ENCODE peak calls at places on chromosomes 12 and 14, in six cellular contexts. G, L, Y, N, U and F are unnamed samples.
A peak's percentile ranks its signal among the peaks of the same experiment; 100 is the strongest.

GRCh38 chr12:83318386-83318971 is 631.8 kb downstream of the TMTC2 start:
- DNase-seq in G (no peak), U (no peak), Y (peak; percentile 23), L (no peak), N (no peak), F (no peak)

GRCh38 chr12:57727758-57728395 is 10.7 kb downstream of the AGAP2 start:
- DNase-seq in N (no peak), U (peak; percentile 95), Y (no peak), G (no peak), L (no peak), F (no peak)

GRCh38 chr14:104239185-104239775 is 100.9 kb downstream of the KIF26A start:
- DNase-seq in G (peak; percentile 55), U (peak; percentile 20), Y (no peak), N (no peak), L (no peak), F (no peak)

GRCh38 chr12:78018146-78018910 is 187.6 kb downstream of the NAV3 start:
- DNase-seq in N (no peak), U (no peak), Y (no peak), G (no peak), L (peak; percentile 12), F (no peak)

GRCh38 chr14:103108749-103109207 is 14.3 kb downstream of the EXOC3L4 start:
- DNase-seq in N (no peak), L (no peak), G (no peak), Y (no peak), U (peak; percentile 78), F (no peak)

GRCh38 chr12:51905507-51906438 is 1.5 kb upstream of the ACVRL1 start:
- DNase-seq in Y (no peak), N (no peak), U (peak; percentile 62), L (peak; percentile 45), G (peak; percentile 83), F (peak; percentile 49)

GRCh38 chr14:102250636-102251035 is 54.3 kb downstream of the MOK start:
- DNase-seq in L (no peak), Y (no peak), N (no peak), G (no peak), U (no peak), F (no peak)

GRCh38 chr12:93570552-93571359 is 1.7 kb upstream of the SOCS2 start:
- DNase-seq in L (peak; percentile 98), G (peak; percentile 98), U (peak; percentile 97), Y (peak; percentile 93), N (no peak), F (peak; percentile 96)

GRCh38 chr14:72830786-72831583 is 62.9 kb downstream of the DPF3 start:
- DNase-seq in G (no peak), N (no peak), Y (no peak), L (peak; percentile 39), U (peak; percentile 53), F (peak; percentile 87)

GRCh38 chr12:116982721-116983502 is 72.2 kb downstream of the FBXW8 start:
- DNase-seq in Y (no peak), U (peak; percentile 31), L (no peak), N (no peak), G (no peak), F (no peak)

GRCh38 chr12:41497362-41497761 is 309.2 kb downstream of the PDZRN4 start:
- DNase-seq in Y (no peak), L (no peak), G (no peak), N (no peak), U (no peak), F (no peak)

GRCh38 chr14:51400142-51400541 is 160.1 kb downstream of the TMX1 start:
- DNase-seq in U (no peak), L (no peak), N (no peak), Y (no peak), G (no peak), F (no peak)

GRCh38 chr14:59882957-59883356 is 12.4 kb upstream of the RTN1 start:
- DNase-seq in G (no peak), U (no peak), Y (peak; percentile 58), N (no peak), L (no peak), F (no peak)

GRCh38 chr14:92645841-92646478 is 102.5 kb downstream of the LGMN start:
- DNase-seq in L (no peak), G (no peak), N (no peak), Y (peak; percentile 77), U (no peak), F (no peak)

GRCh38 chr12:7026854-7027253 is 8.6 kb upstream of the LPCAT3 start:
- DNase-seq in N (no peak), Y (no peak), G (no peak), U (no peak), L (no peak), F (no peak)

GRCh38 chr12:97276198-97276580 is 186.4 kb upstream of the RMST start:
- DNase-seq in N (no peak), G (no peak), U (peak; percentile 84), Y (no peak), L (no peak), F (no peak)

GRCh38 chr12:124774054-124774461 is 89.6 kb downstream of the SCARB1 start:
- DNase-seq in L (no peak), U (no peak), N (no peak), Y (no peak), G (no peak), F (no peak)

GRCh38 chr14:89574420-89574819 is 157.4 kb upstream of the FOXN3 start:
- DNase-seq in N (no peak), U (no peak), Y (no peak), G (no peak), L (no peak), F (no peak)

GRCh38 chr14:66507181-66507721 is 696 bp upstream of the GPHN start:
- DNase-seq in L (no peak), N (no peak), G (no peak), U (no peak), Y (peak; percentile 55), F (no peak)

GRCh38 chr14:48125654-48126053 is 450.2 kb upstream of the MDGA2 start:
- DNase-seq in Y (no peak), U (peak; percentile 72), L (peak; percentile 7), N (peak; percentile 7), G (no peak), F (no peak)

GRCh38 chr14:100221419-100222218 is 17.3 kb upstream of the YY1 start:
- DNase-seq in N (no peak), G (no peak), Y (peak; percentile 55), U (peak; percentile 85), L (peak; percentile 80), F (peak; percentile 89)

GRCh38 chr12:126998747-126999285 is 1268.2 kb upstream of the TMEM132C start:
- DNase-seq in N (no peak), U (no peak), G (no peak), L (peak; percentile 15), Y (no peak), F (no peak)

GRCh38 chr12:15682826-15683225 is 106.4 kb downstream of the EPS8 start:
- DNase-seq in N (no peak), G (no peak), Y (peak; percentile 70), L (no peak), U (no peak), F (no peak)

GRCh38 chr12:75727577-75727976 is 216.2 kb upstream of the KRR1 start:
- DNase-seq in Y (no peak), G (no peak), U (peak; percentile 82), N (no peak), L (no peak), F (no peak)

GRCh38 chr14:49875640-49876198 is 17.2 kb upstream of the ARF6 start:
- DNase-seq in N (no peak), L (no peak), U (no peak), Y (no peak), G (no peak), F (peak; percentile 46)

GRCh38 chr12:115914122-115914521 is 363.4 kb downstream of the MED13L start:
- DNase-seq in G (no peak), Y (no peak), U (peak; percentile 38), L (no peak), N (no peak), F (no peak)

GRCh38 chr12:115920395-115921183 is 356.9 kb downstream of the MED13L start:
- DNase-seq in Y (no peak), U (no peak), G (no peak), L (no peak), N (no peak), F (no peak)

GRCh38 chr12:115912440-115912839 is 365.1 kb downstream of the MED13L start:
- DNase-seq in Y (no peak), U (no peak), L (no peak), N (no peak), G (no peak), F (peak; percentile 32)

GRCh38 chr12:115918763-115919162 is 358.7 kb downstream of the MED13L start:
- DNase-seq in G (no peak), N (no peak), L (no peak), U (peak; percentile 52), Y (peak; percentile 23), F (no peak)

DNA sequence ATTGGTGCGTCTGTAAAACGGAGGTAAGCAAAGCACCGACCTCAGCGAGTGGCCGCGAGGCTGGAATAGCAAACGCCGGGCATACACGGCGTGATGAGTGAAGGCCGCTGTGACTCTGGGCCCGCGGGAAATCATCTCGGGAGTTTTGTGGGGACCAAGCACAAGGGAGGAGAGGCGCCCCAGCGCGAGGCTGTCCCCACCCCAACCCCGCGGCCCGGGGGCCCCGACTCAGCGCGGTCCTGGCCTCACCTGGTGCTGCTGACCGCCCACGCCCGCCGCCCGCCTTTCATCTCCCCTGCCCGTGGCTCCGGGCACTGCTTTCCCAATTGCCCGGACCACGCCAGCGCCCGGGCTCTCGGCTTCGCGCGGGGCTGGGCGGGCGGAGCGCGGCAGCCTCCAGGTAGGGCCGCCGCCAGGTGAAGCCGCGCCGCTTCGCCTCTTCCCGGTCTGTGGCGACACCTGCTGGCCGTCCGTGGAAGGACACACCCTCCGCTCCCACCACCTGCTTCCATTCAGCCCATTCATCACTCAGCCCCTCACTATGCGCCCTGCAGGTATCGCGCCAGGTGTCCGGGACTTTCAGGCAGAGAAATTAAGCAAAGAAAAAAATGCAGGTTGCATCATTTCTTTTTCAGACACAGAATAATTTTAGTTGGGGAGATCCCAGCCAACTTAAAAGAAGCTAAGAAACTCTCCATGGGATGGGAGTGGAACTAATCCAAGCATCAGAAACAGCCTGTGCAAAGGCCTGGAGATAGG is 360.4 kb downstream of the MED13L start:
- DNase-seq in G (peak; percentile 89), U (peak; percentile 98), Y (peak; percentile 83), N (peak; percentile 71), L (peak; percentile 87), F (peak; percentile 58)
- H3K4me1 ChIP-seq in G (no peaks in the 10 kb centered on the region), U (no peaks in the 10 kb centered on the region), Y (no peaks in the 10 kb centered on the region), N (peaks cover 1% of the 10 kb centered on the region), L (no peaks in the 10 kb centered on the region), F (no peaks in the 10 kb centered on the region)

GRCh38 chr14:52926994-52927393 is 23.9 kb downstream of the FERMT2 start:
- DNase-seq in Y (peak; percentile 58), N (no peak), G (no peak), U (no peak), L (no peak), F (no peak)
- H3K4me1 ChIP-seq in Y (peaks cover 40% of the 10 kb centered on the region), N (peaks cover 5% of the 10 kb centered on the region), G (peaks cover 15% of the 10 kb centered on the region), U (peaks cover 11% of the 10 kb centered on the region), L (peaks cover 10% of the 10 kb centered on the region), F (no peaks in the 10 kb centered on the region)

GRCh38 chr14:69287096-69287991 is 27.4 kb downstream of the GALNT16 start:
- DNase-seq in L (peak; percentile 29), G (no peak), U (peak; percentile 71), Y (peak; percentile 31), N (no peak), F (no peak)
- H3K4me1 ChIP-seq in L (no peaks in the 10 kb centered on the region), G (no peaks in the 10 kb centered on the region), U (no peaks in the 10 kb centered on the region), Y (no peaks in the 10 kb centered on the region), N (no peaks in the 10 kb centered on the region), F (no peaks in the 10 kb centered on the region)

DNA sequence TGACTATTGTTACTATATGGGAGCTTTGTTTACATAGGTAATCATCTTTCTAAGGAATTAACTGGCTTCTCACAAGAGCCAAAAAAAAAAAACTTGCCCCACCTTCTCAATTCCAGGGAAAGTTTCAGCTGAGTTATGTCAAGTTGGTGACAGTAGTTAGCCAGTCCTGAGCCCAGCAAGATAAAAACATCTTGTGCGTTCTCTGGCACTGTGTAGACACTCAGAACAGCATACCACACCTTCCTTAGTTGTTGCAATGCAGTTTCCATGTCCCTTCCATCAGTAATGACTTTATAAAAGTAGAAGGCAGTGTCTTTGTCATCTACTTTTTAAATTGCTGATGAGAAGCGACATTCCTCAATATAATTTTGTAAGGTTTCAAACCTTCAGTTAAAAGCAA is 50.2 kb downstream of the PTPN21 start:
- DNase-seq in L (no peak), Y (no peak), G (no peak), N (no peak), U (no peak), F (no peak)
- H3K4me1 ChIP-seq in L (no peaks in the 10 kb centered on the region), Y (peaks cover 18% of the 10 kb centered on the region), G (no peaks in the 10 kb centered on the region), N (no peaks in the 10 kb centered on the region), U (no peaks in the 10 kb centered on the region), F (no peaks in the 10 kb centered on the region)